ENCODE peak calls at places on chromosomes 3 and 15, in five cellular contexts. O is astrocyte, L is ovary, G is PC-3, Q is heart right ventricle. X is an unnamed sample.
A peak's percentile ranks its signal among the peaks of the same experiment; 100 is the strongest.

GRCh38 chr3:62098646-62099365 is 274.5 kb downstream of the FEZF2 start:
- DNase-seq in O (peak; percentile 19), Q (no peak), G (no peak), L (no peak), X (no peak)

GRCh38 chr3:198081421-198081844 is 121.4 kb downstream of the LMLN start:
- DNase-seq in Q (peak; percentile 13), G (no peak), L (no peak), O (no peak), X (no peak)

GRCh38 chr15:40471105-40471777 is 457 bp downstream of the CHST14 start:
- DNase-seq in L (peak; percentile 40), G (peak; percentile 6), O (no peak), Q (peak; percentile 43), X (no peak)

GRCh38 chr3:25558796-25559195 is 105.9 kb downstream of the TOP2B start:
- DNase-seq in O (peak; percentile 87), G (no peak), L (no peak), Q (no peak), X (no peak)

GRCh38 chr3:165193392-165194268 is 2.6 kb downstream of the SLITRK3 start:
- DNase-seq in Q (no peak), L (no peak), O (no peak), G (no peak), X (no peak)

GRCh38 chr3:194161181-194162045 is 25.5 kb downstream of the HES1 start:
- DNase-seq in O (no peak), L (peak; percentile 53), Q (no peak), G (no peak), X (no peak)

GRCh38 chr3:194496217-194496881 is 9.5 kb upstream of the ATP13A3 start:
- DNase-seq in Q (no peak), L (no peak), O (no peak), G (peak; percentile 25), X (no peak)

GRCh38 chr3:186128158-186128557 is 19.3 kb upstream of the ETV5 start:
- DNase-seq in L (no peak), Q (no peak), O (no peak), G (no peak), X (no peak)

GRCh38 chr3:17798000-17798399 is 55.6 kb upstream of the TBC1D5 start:
- DNase-seq in L (no peak), O (no peak), Q (no peak), G (no peak), X (no peak)

GRCh38 chr15:25790003-25790660 is 73.0 kb downstream of the ATP10A start:
- DNase-seq in O (peak; percentile 84), L (peak; percentile 80), Q (peak; percentile 49), G (peak; percentile 9), X (peak; percentile 80)

GRCh38 chr3:191889781-191890180 is 428.8 kb downstream of the PYDC2 start:
- DNase-seq in G (peak; percentile 7), O (peak; percentile 65), Q (no peak), L (no peak), X (no peak)

GRCh38 chr3:27590437-27591320 is 106.5 kb upstream of the SLC4A7 start:
- DNase-seq in L (no peak), G (peak; percentile 49), O (peak; percentile 65), Q (no peak), X (no peak)

GRCh38 chr15:68450192-68450591 is 18.2 kb upstream of the ITGA11 start:
- DNase-seq in L (no peak), O (no peak), Q (peak; percentile 44), G (no peak), X (no peak)

GRCh38 chr3:123833398-123833785 is 50.7 kb downstream of the MYLK start:
- DNase-seq in G (no peak), Q (no peak), L (no peak), O (no peak), X (no peak)

GRCh38 chr3:45593708-45594601 is 596 bp upstream of the LIMD1 start:
- DNase-seq in O (peak; percentile 53), Q (peak; percentile 82), G (peak; percentile 83), L (peak; percentile 59), X (peak; percentile 66)

GRCh38 chr3:8660271-8660731 is 15.7 kb upstream of the SSUH2 start:
- DNase-seq in G (no peak), Q (no peak), O (peak; percentile 83), L (no peak), X (no peak)

GRCh38 chr3:149080011-149080698 is 6.2 kb downstream of the HLTF start:
- DNase-seq in L (no peak), O (peak; percentile 5), Q (no peak), G (no peak), X (no peak)
- H3K4me1 ChIP-seq in L (peaks cover 2% of the 10 kb centered on the region), O (peaks cover 6% of the 10 kb centered on the region), Q (peaks cover 5% of the 10 kb centered on the region), G (peaks cover 13% of the 10 kb centered on the region), X (no peaks in the 10 kb centered on the region)

DNA sequence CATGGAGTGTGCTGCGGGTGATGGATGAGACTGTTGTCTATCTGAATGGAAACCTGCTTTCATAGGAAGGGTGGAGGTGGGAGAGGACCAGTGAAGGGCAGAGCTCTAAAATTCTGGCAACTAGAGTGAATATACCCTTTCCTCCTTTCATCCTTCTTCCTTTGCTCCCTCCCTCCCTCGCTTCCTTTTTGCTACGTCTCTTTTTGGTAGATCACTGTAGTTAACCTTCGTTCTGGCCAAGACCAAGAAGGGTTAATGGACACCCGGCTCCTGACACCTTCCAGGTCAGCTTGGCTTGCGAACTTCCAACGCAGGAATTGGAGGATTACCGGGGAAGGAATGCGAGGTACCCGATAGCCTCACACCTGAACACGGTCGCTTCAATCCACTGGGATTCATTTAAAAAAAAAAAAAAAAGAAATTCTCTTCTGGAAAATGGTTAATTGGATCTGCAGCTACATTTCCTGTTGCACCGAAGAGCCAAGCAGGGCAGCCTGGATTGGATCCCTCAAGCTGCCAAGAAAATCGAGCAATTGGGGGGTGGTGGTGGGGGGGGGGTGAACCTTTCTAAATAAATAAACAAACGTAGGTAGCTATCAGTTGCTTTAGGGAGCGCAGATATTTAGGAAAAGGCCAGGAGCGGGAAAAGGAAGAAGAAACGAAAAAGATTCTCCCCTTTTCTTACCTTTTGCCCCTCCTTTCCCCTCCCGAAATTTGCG is 9.6 kb upstream of the NR2F2 start:
- DNase-seq in O (peak; percentile 13), L (peak; percentile 54), Q (no peak), G (no peak), X (no peak)
- H3K4me3 ChIP-seq in O (peak overlapping the region; percentile 46), L (peak overlapping the region; percentile 73), Q (peak overlapping the region; percentile 83), G (no peak overlapping the region), X (peak overlapping the region; percentile 46)

GRCh38 chr3:56761023-56761422 is 40.7 kb downstream of the ARHGEF3 start:
- DNase-seq in Q (no peak), O (no peak), L (no peak), G (no peak), X (no peak)
- H3K4me1 ChIP-seq in Q (peaks cover 45% of the 10 kb centered on the region), O (peaks cover 13% of the 10 kb centered on the region), L (peaks cover 2% of the 10 kb centered on the region), G (peaks cover 10% of the 10 kb centered on the region), X (no peaks in the 10 kb centered on the region)

GRCh38 chr15:98963459-98963858 is 44.1 kb downstream of the PGPEP1L start:
- DNase-seq in G (no peak), O (no peak), L (no peak), Q (no peak), X (no peak)
- H3K4me3 ChIP-seq in G (no peak overlapping the region), O (no peak overlapping the region), L (no peak overlapping the region), Q (no peak overlapping the region), X (no peak overlapping the region)

GRCh38 chr3:34394978-34395748 is 596.7 kb downstream of the PDCD6IP start:
- DNase-seq in Q (no peak), O (no peak), L (no peak), G (no peak), X (no peak)
- H3K4me1 ChIP-seq in Q (no peaks in the 10 kb centered on the region), O (no peaks in the 10 kb centered on the region), L (no peaks in the 10 kb centered on the region), G (no peaks in the 10 kb centered on the region), X (no peaks in the 10 kb centered on the region)

GRCh38 chr15:74873756-74874424 is 725 bp upstream of the SCAMP2 start:
- DNase-seq in L (peak; percentile 45), G (no peak), O (no peak), Q (no peak), X (peak; percentile 60)
- H3K4me3 ChIP-seq in L (peak overlapping the region; percentile 89), G (peak overlapping the region; percentile 99), O (peak overlapping the region; percentile 67), Q (peak overlapping the region; percentile 61), X (peak overlapping the region; percentile 76)

DNA sequence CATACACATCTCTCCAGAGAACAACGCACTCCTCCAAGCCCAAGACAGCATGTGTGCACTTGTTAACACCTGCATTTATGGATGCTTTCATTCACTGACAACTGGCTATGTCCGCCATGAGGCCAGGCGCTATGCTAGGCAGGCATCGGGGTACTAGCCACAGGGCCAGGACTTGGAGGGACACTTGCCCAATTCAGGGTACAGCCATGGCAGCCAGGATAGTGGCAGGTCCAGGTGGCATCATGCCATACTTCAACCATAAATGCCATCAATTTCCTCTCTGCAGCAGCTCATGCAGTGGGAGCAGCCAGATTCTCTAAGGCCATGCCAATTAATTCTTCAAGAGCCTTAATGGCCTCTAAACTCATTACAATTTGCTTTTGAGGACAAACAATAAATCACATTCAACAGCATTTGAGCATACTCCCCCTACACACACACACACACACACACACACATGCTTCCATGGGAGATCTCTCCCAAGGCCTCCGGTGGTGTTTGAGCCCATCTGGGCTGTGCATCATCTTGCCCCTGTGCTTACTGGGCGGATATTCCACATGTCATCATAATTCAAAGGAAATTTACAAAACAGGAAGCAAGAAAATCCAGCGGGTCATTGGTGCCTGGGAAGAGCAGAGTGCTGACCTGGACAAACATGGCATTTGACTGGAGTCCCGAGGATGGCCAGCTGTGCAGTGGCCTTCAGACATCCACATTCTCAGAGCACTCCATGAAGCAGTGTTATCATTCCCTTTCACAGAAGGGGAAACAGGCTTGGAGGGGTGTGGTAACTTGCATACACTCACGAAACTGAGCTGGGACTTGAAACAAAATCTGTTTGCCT is 109.1 kb downstream of the IQSEC1 start:
- DNase-seq in Q (no peak), G (no peak), L (peak; percentile 49), O (no peak), X (no peak)
- H3K4me1 ChIP-seq in Q (peaks cover 95% of the 10 kb centered on the region), G (peaks cover 27% of the 10 kb centered on the region), L (peaks cover 50% of the 10 kb centered on the region), O (peaks cover 16% of the 10 kb centered on the region), X (no peaks in the 10 kb centered on the region)

GRCh38 chr3:151209652-151210051 is 6.6 kb upstream of the GPR171 start:
- DNase-seq in L (no peak), O (no peak), G (no peak), Q (no peak), X (no peak)

GRCh38 chr3:151214459-151214858 is 11.4 kb upstream of the GPR171 start:
- DNase-seq in Q (no peak), O (no peak), G (no peak), L (no peak), X (no peak)

GRCh38 chr3:151213881-151214280 is 10.9 kb upstream of the GPR171 start:
- DNase-seq in Q (no peak), G (no peak), O (peak; percentile 60), L (no peak), X (no peak)

GRCh38 chr3:151213151-151213550 is 10.1 kb upstream of the GPR171 start:
- DNase-seq in L (no peak), G (no peak), O (no peak), Q (no peak), X (no peak)

DNA sequence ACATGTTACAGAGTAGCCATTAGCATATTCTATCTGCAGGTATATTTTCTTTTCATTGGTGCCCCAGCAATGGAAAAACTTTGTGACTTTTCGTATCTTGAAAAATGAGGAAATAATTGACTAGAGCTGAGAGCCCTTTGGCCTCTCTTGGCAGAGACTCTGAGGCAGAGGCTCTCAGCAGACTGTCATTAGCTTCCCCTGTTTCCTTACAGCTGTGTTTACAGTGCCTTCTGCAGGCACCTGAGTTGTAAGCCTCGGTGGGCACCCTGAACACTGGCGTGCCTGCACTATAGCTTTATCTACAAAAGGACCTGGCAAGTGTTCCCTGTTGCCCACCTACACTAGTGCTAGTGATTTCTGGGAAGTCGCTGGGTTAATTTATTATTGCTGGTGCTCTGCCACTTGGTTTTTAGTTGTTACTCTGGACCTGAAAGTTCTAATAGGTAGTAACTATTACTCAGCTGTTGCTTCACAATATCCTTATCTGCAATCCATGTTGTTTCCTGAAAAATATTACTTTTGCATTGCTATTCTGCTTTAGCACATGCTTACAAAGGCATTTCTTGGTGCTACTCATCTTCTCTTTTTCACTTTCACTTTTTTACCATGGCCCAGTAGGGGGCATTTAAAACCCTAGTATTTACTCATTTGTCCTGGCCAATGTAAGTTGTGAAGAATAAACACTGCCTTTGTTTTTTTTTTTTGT is 7.8 kb upstream of the GPR171 start:
- DNase-seq in O (no peak), G (peak; percentile 21), L (no peak), Q (no peak), X (no peak)
- H3K4me3 ChIP-seq in O (no peak overlapping the region), G (no peak overlapping the region), L (no peak overlapping the region), Q (no peak overlapping the region), X (no peak overlapping the region)

X was measured in right atrium auricular region.